ENCODE peak calls at places on chromosome 17, in four cellular contexts. O is IMR-90, E is mesendoderm, W is H1. A is an unnamed sample.

GRCh38 chr17:49528966-49529365 is 33.9 kb downstream of the NGFR start:
- DNase-seq in O (no peak), E (no peak), W (no peak), A (peak)

GRCh38 chr17:82830249-82830661 is 9.6 kb downstream of the ZNF750 start:
- DNase-seq in O (peak), E (no peak), W (no peak), A (no peak)

GRCh38 chr17:65359016-65359415 is 202.4 kb downstream of the AXIN2 start:
- DNase-seq in O (peak), E (peak), W (no peak), A (no peak)

GRCh38 chr17:980406-981291 is 1.1 kb upstream of the NXN start:
- DNase-seq in O (peak), E (peak), W (no peak), A (peak)

GRCh38 chr17:55547027-55547670 is 35.9 kb upstream of the SMIM36 start:
- DNase-seq in O (peak), E (no peak), W (no peak), A (no peak)

GRCh38 chr17:77727216-77727615 is 231.3 kb upstream of the TNRC6C start:
- DNase-seq in O (no peak), E (no peak), W (peak), A (peak)

GRCh38 chr17:17765921-17766320 is 70.9 kb downstream of the SREBF1 start:
- DNase-seq in O (no peak), E (no peak), W (no peak), A (no peak)

GRCh38 chr17:3626831-3627565 is 9.1 kb downstream of the SHPK start:
- DNase-seq in O (no peak), E (no peak), W (no peak), A (no peak)

GRCh38 chr17:80820331-80820730 is 171.3 kb upstream of the CHMP6 start:
- DNase-seq in O (no peak), E (no peak), W (no peak), A (no peak)

GRCh38 chr17:8441690-8442089 is 6.0 kb downstream of the NDEL1 start:
- DNase-seq in O (no peak), E (no peak), W (no peak), A (no peak)

GRCh38 chr17:76909971-76910760 is 42.0 kb downstream of the MGAT5B start:
- DNase-seq in O (peak), E (peak), W (peak), A (peak)

GRCh38 chr17:38922538-38923291 is 2.7 kb upstream of the LASP1NB start:
- DNase-seq in O (peak), E (peak), W (peak), A (peak)

GRCh38 chr17:1197781-1198490 is 18.2 kb upstream of the ABR start:
- DNase-seq in O (no peak), E (no peak), W (no peak), A (no peak)

GRCh38 chr17:66952031-66952524 is 12.4 kb upstream of the CACNG4 start:
- DNase-seq in O (peak), E (peak), W (no peak), A (peak)

GRCh38 chr17:45384800-45385262 is 47.8 kb downstream of the ARHGAP27 start:
- DNase-seq in O (no peak), E (peak), W (peak), A (peak)

GRCh38 chr17:45387739-45388138 is 44.9 kb downstream of the ARHGAP27 start:
- DNase-seq in O (no peak), E (no peak), W (no peak), A (no peak)

GRCh38 chr17:45384047-45384799 is 48.4 kb downstream of the ARHGAP27 start:
- DNase-seq in O (no peak), E (no peak), W (no peak), A (no peak)

GRCh38 chr17:45386180-45386579 is 46.5 kb downstream of the ARHGAP27 start:
- DNase-seq in O (no peak), E (no peak), W (no peak), A (no peak)

DNA sequence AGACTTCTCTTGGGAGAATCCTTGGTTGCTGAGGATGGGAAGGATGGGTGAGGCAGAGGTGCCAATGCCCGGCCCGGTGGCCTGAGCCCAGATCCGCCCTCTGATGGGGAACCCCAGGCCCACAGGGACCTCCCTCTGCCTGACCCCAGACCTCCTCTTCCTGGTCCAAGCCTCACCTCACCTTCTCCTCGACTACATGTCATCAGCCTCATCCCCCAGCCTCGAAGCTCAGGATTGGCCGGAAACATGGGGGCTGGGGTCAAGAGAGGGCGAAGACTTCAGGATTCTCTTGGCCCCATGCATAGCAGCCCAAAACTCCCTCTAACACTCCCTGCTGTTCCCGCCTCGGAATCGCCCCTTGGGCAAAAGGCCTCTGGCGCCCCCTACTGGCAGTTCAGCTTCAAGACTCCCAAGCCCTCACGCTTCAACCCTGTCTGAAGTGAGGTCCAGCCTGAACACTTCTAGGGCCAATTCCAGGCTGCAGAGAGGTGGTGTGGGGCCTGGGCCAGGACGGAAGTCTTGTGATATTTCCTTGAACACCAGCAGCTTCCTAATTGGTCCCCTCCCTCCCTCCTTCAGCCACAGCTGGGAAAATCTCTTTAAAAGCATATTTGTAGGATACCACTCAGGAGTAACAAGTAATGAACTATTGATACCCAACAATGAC is 47.2 kb downstream of the ARHGAP27 start:
- DNase-seq in O (peak), E (peak), W (peak), A (peak)
- H3K56ac ChIP-seq in O (no peak), E (peak), W (no peak), A (no peak)

DNA sequence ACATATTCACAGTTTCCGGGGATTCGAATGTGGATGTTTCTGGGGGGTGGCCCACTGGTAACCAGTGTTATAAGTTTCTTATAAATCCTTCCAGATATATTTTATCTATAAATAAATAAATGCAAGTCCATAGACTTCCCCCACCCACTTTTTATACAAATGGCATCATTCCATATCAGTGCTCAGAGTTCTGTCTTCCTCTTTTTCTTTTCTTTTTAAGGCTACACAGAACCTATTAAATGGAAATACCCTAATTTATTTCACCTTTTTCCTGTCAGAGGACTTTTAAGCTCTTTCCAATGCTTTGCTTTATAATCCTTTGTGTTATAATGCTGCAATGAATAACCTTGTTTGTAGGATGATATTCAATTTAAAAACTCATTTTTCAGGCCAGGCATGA is 3.8 kb downstream of the LGALS9 start:
- DNase-seq in O (no peak), E (no peak), W (no peak), A (no peak)
- H3K56ac ChIP-seq in O (no peak), E (no peak), W (no peak), A (no peak)

GRCh38 chr17:73535746-73536145 is 108.5 kb downstream of the SDK2 start:
- DNase-seq in O (no peak), E (no peak), W (no peak), A (no peak)
- H3K56ac ChIP-seq in O (no peak), E (peak), W (no peak), A (no peak)

GRCh38 chr17:40567377-40567776 is 2.1 kb upstream of the CCR7 start:
- DNase-seq in O (no peak), E (no peak), W (no peak), A (no peak)
- H3K56ac ChIP-seq in O (no peak), E (no peak), W (no peak), A (no peak)

GRCh38 chr17:21275579-21276339 is 8.8 kb upstream of the MAP2K3 start:
- DNase-seq in O (peak), E (peak), W (peak), A (peak)

GRCh38 chr17:21271767-21272166 is 12.7 kb upstream of the MAP2K3 start:
- DNase-seq in O (no peak), E (no peak), W (no peak), A (no peak)

GRCh38 chr17:21272881-21273839 is 11.4 kb upstream of the MAP2K3 start:
- DNase-seq in O (no peak), E (no peak), W (no peak), A (no peak)

GRCh38 chr17:21275047-21275578 is 9.4 kb upstream of the MAP2K3 start:
- DNase-seq in O (no peak), E (no peak), W (no peak), A (no peak)

GRCh38 chr17:21272250-21272649 is 12.3 kb upstream of the MAP2K3 start:
- DNase-seq in O (no peak), E (no peak), W (no peak), A (no peak)
- H3K56ac ChIP-seq in O (no peak), E (no peak), W (no peak), A (no peak)

GRCh38 chr17:79081571-79082276 is 7.1 kb downstream of the ENGASE start:
- DNase-seq in O (no peak), E (no peak), W (no peak), A (no peak)
- H3K56ac ChIP-seq in O (no peak), E (no peak), W (no peak), A (no peak)

GRCh38 chr17:44558349-44559287 is 1.3 kb downstream of the FZD2 start:
- DNase-seq in O (peak), E (peak), W (no peak), A (peak)
- H3K56ac ChIP-seq in O (peak), E (peak), W (no peak), A (no peak)

GRCh38 chr17:14590458-14591250 is 289.8 kb downstream of the HS3ST3B1 start:
- DNase-seq in O (no peak), E (no peak), W (no peak), A (no peak)

GRCh38 chr17:14593956-14594355 is 293.1 kb downstream of the HS3ST3B1 start:
- DNase-seq in O (no peak), E (peak), W (no peak), A (no peak)

GRCh38 chr17:14595656-14596055 is 294.8 kb downstream of the HS3ST3B1 start:
- DNase-seq in O (no peak), E (no peak), W (no peak), A (no peak)

DNA sequence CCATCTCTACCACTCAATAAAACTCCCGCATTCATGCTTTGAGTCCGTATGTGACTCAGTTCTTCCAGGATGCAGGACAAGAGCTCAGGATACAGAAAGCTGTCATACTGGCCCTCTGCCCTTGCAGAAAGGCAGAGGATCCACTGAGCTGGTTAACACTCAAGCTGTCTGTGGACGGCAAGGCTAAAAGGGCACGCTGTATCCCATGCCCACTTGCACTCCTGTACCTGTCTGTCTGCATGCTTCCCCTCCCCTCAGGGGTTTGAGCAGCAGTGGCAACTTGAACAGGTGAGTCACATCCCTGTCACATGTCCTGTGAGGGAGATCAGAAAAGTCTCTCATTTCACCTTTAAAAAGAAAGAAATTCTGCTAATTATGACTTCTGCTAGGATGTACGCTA is 293.8 kb downstream of the HS3ST3B1 start:
- DNase-seq in O (no peak), E (peak), W (no peak), A (no peak)
- H3K56ac ChIP-seq in O (no peak), E (no peak), W (no peak), A (no peak)

DNA sequence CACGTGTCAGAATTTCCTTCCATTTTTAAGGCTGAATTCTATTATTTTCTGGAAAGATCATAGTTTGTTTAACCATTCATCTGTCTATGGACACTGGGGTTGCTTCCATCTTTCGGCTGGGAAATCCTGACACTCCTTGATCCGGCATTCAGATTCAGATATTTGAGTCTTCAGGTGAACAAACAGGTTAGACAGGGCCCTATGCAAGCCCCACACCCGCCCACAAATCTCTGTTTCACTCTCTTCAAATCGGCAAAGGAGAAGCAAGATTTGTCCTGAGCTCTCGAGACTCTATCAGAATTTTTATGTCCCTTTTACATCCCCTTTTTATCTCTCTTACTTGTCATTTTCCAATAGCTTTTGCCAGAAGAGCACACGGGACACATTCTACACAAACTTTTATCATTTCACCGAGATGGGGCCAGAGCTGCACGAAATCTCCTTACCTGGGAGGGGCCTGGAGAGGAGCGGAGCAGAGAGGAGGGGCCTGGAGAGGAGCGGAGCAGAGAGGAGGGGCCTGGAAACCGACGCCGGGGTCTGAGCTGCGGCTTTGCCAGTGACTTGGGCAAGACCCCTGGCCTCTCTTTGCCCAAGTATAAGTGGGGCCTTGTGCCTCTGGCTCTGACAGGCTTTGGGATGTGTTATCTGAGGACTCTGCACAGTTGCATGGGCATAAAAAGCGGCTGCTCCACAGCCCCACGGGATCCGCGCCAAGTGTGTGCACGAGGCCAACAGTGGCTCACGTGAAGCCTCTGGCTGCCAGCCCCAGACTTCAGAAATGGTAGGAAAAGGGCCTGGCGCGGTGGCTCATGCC is 54.3 kb upstream of the RBFOX3 start:
- DNase-seq in O (no peak), E (peak), W (peak), A (peak)
- H3K56ac ChIP-seq in O (no peak), E (no peak), W (peak), A (no peak)

A was measured in H9.